ENCODE peak calls at places on chromosomes 16 and 17, in eight cellular contexts. One of them, this sample, is unnamed.

GRCh38 chr17:57781386-57782050 is 36.4 kb upstream of the CCDC182 start:
- DNase-seq in AG04450: no peak
- DNase-seq in H9: no peak
- DNase-seq in left ventricle myocardium inferior: no peak
- DNase-seq in HL-60: no peak
- DNase-seq in HepG2: no peak
- DNase-seq in tibial artery: no peak
- DNase-seq in A549: no peak
- DNase-seq in this sample: no peak

GRCh38 chr17:1413281-1413791 is 13.3 kb upstream of the YWHAE start:
- DNase-seq in H9: no peak
- DNase-seq in A549: no peak
- DNase-seq in left ventricle myocardium inferior: peak; percentile 82
- DNase-seq in HepG2: peak; percentile 77
- DNase-seq in HL-60: no peak
- DNase-seq in tibial artery: peak; percentile 76
- DNase-seq in AG04450: no peak
- DNase-seq in this sample: peak; percentile 77

GRCh38 chr16:22007509-22008214 is at the start of gene MOSMO:
- DNase-seq in tibial artery: peak; percentile 65
- DNase-seq in A549: peak; percentile 60
- DNase-seq in HL-60: peak; percentile 64
- DNase-seq in H9: peak; percentile 69
- DNase-seq in HepG2: peak; percentile 85
- DNase-seq in left ventricle myocardium inferior: peak; percentile 80
- DNase-seq in AG04450: no peak
- DNase-seq in this sample: no peak

GRCh38 chr16:81651758-81652718 is 127.1 kb upstream of the PLCG2 start:
- DNase-seq in HL-60: no peak
- DNase-seq in H9: no peak
- DNase-seq in HepG2: no peak
- DNase-seq in AG04450: no peak
- DNase-seq in A549: no peak
- DNase-seq in tibial artery: no peak
- DNase-seq in left ventricle myocardium inferior: no peak
- DNase-seq in this sample: no peak

GRCh38 chr16:30185683-30186421 is 2.5 kb downstream of the CORO1A start:
- DNase-seq in HepG2: no peak
- DNase-seq in HL-60: peak; percentile 99
- DNase-seq in H9: no peak
- DNase-seq in left ventricle myocardium inferior: peak; percentile 60
- DNase-seq in tibial artery: peak; percentile 48
- DNase-seq in AG04450: no peak
- DNase-seq in A549: no peak
- DNase-seq in this sample: no peak

GRCh38 chr17:42409467-42410351 is 13.3 kb downstream of the CAVIN1 start:
- DNase-seq in HepG2: no peak
- DNase-seq in tibial artery: peak; percentile 92
- DNase-seq in HL-60: no peak
- DNase-seq in left ventricle myocardium inferior: peak; percentile 67
- DNase-seq in H9: no peak
- DNase-seq in AG04450: peak; percentile 75
- DNase-seq in A549: peak; percentile 99
- DNase-seq in this sample: peak; percentile 96

GRCh38 chr17:82936768-82937171 is 96.9 kb upstream of the ZNF750 start:
- DNase-seq in A549: no peak
- DNase-seq in HepG2: no peak
- DNase-seq in H9: no peak
- DNase-seq in tibial artery: no peak
- DNase-seq in HL-60: no peak
- DNase-seq in AG04450: no peak
- DNase-seq in left ventricle myocardium inferior: peak; percentile 12
- DNase-seq in this sample: peak; percentile 57

GRCh38 chr17:49513616-49514373 is 18.7 kb downstream of the NGFR start:
- DNase-seq in AG04450: no peak
- DNase-seq in HepG2: no peak
- DNase-seq in left ventricle myocardium inferior: peak; percentile 76
- DNase-seq in H9: peak; percentile 56
- DNase-seq in A549: no peak
- DNase-seq in HL-60: no peak
- DNase-seq in tibial artery: no peak
- DNase-seq in this sample: no peak

GRCh38 chr17:75695141-75695829 is 26.0 kb upstream of the ITGB4 start:
- DNase-seq in AG04450: no peak
- DNase-seq in HL-60: no peak
- DNase-seq in H9: no peak
- DNase-seq in A549: no peak
- DNase-seq in tibial artery: no peak
- DNase-seq in left ventricle myocardium inferior: no peak
- DNase-seq in HepG2: no peak
- DNase-seq in this sample: no peak

GRCh38 chr17:10233157-10233556 is 34.8 kb upstream of the GAS7 start:
- DNase-seq in tibial artery: no peak
- DNase-seq in HepG2: no peak
- DNase-seq in left ventricle myocardium inferior: no peak
- DNase-seq in H9: no peak
- DNase-seq in HL-60: no peak
- DNase-seq in AG04450: no peak
- DNase-seq in A549: no peak
- DNase-seq in this sample: no peak

GRCh38 chr16:68284847-68285246 is 20.5 kb downstream of the SLC7A6 start:
- DNase-seq in HL-60: peak; percentile 77
- DNase-seq in AG04450: no peak
- DNase-seq in HepG2: no peak
- DNase-seq in left ventricle myocardium inferior: no peak
- DNase-seq in H9: no peak
- DNase-seq in tibial artery: no peak
- DNase-seq in A549: no peak
- DNase-seq in this sample: no peak

GRCh38 chr16:2711370-2712062 is 8.5 kb downstream of the PRSS27 start:
- DNase-seq in left ventricle myocardium inferior: no peak
- DNase-seq in HepG2: no peak
- DNase-seq in A549: no peak
- DNase-seq in tibial artery: no peak
- DNase-seq in H9: no peak
- DNase-seq in HL-60: no peak
- DNase-seq in AG04450: no peak
- DNase-seq in this sample: no peak

GRCh38 chr17:36907407-36907806 is 29.9 kb upstream of the LHX1 start:
- DNase-seq in H9: no peak
- DNase-seq in HL-60: no peak
- DNase-seq in left ventricle myocardium inferior: no peak
- DNase-seq in HepG2: no peak
- DNase-seq in tibial artery: no peak
- DNase-seq in AG04450: no peak
- DNase-seq in A549: no peak
- DNase-seq in this sample: no peak

GRCh38 chr16:1825864-1826690 is 548 bp downstream of the HAGH start:
- DNase-seq in A549: peak; percentile 31
- DNase-seq in H9: no peak
- DNase-seq in tibial artery: peak; percentile 30
- DNase-seq in AG04450: peak; percentile 8
- DNase-seq in left ventricle myocardium inferior: peak; percentile 54
- DNase-seq in HL-60: peak; percentile 60
- DNase-seq in HepG2: peak; percentile 32
- DNase-seq in this sample: no peak

GRCh38 chr17:1047886-1048470 is 51.0 kb downstream of the TIMM22 start:
- DNase-seq in A549: no peak
- DNase-seq in tibial artery: no peak
- DNase-seq in AG04450: no peak
- DNase-seq in H9: no peak
- DNase-seq in HL-60: no peak
- DNase-seq in HepG2: no peak
- DNase-seq in left ventricle myocardium inferior: no peak
- DNase-seq in this sample: no peak

GRCh38 chr16:27862953-27863352 is 200.6 kb downstream of the GSG1L start:
- DNase-seq in A549: no peak
- DNase-seq in tibial artery: no peak
- DNase-seq in HepG2: no peak
- DNase-seq in HL-60: no peak
- DNase-seq in H9: no peak
- DNase-seq in AG04450: no peak
- DNase-seq in left ventricle myocardium inferior: no peak
- DNase-seq in this sample: no peak

GRCh38 chr16:6682142-6682811 is 650.4 kb upstream of the RBFOX1 start:
- DNase-seq in tibial artery: peak; percentile 23
- DNase-seq in A549: peak; percentile 3
- DNase-seq in HL-60: peak; percentile 33
- DNase-seq in HepG2: peak; percentile 20
- DNase-seq in AG04450: no peak
- DNase-seq in left ventricle myocardium inferior: no peak
- DNase-seq in H9: peak; percentile 83
- DNase-seq in this sample: no peak

GRCh38 chr16:81873843-81874752 is 95.0 kb downstream of the PLCG2 start:
- DNase-seq in H9: peak; percentile 53
- DNase-seq in tibial artery: peak; percentile 58
- DNase-seq in AG04450: no peak
- DNase-seq in HepG2: peak; percentile 45
- DNase-seq in A549: peak; percentile 72
- DNase-seq in left ventricle myocardium inferior: peak; percentile 30
- DNase-seq in HL-60: peak; percentile 66
- DNase-seq in this sample: no peak

GRCh38 chr17:80130992-80131391 is 15.9 kb downstream of the EIF4A3 start:
- DNase-seq in left ventricle myocardium inferior: no peak
- DNase-seq in A549: no peak
- DNase-seq in AG04450: no peak
- DNase-seq in HL-60: no peak
- DNase-seq in H9: no peak
- DNase-seq in tibial artery: no peak
- DNase-seq in HepG2: peak; percentile 59
- DNase-seq in this sample: no peak
- H3K27ac ChIP-seq in left ventricle myocardium inferior: no peak overlapping the region
- H3K27ac ChIP-seq in A549: no peak overlapping the region
- H3K27ac ChIP-seq in AG04450: no peak overlapping the region
- H3K27ac ChIP-seq in HL-60: no peak overlapping the region
- H3K27ac ChIP-seq in H9: no peak overlapping the region
- H3K27ac ChIP-seq in tibial artery: no peak overlapping the region
- H3K27ac ChIP-seq in HepG2: no peak overlapping the region
- H3K27ac ChIP-seq in this sample: no peak overlapping the region

GRCh38 chr17:45018514-45019176 is 32.8 kb downstream of the DCAKD start:
- DNase-seq in left ventricle myocardium inferior: peak; percentile 37
- DNase-seq in AG04450: no peak
- DNase-seq in HL-60: no peak
- DNase-seq in A549: no peak
- DNase-seq in H9: no peak
- DNase-seq in HepG2: no peak
- DNase-seq in tibial artery: no peak
- DNase-seq in this sample: no peak

GRCh38 chr17:45020354-45021138 is 30.9 kb downstream of the DCAKD start:
- DNase-seq in AG04450: no peak
- DNase-seq in A549: no peak
- DNase-seq in left ventricle myocardium inferior: no peak
- DNase-seq in tibial artery: peak; percentile 43
- DNase-seq in H9: peak; percentile 72
- DNase-seq in HepG2: no peak
- DNase-seq in HL-60: no peak
- DNase-seq in this sample: no peak

GRCh38 chr17:45021607-45022287 is 29.7 kb downstream of the DCAKD start:
- DNase-seq in HepG2: peak; percentile 53
- DNase-seq in HL-60: peak; percentile 44
- DNase-seq in left ventricle myocardium inferior: peak; percentile 67
- DNase-seq in H9: peak; percentile 80
- DNase-seq in AG04450: no peak
- DNase-seq in A549: peak; percentile 93
- DNase-seq in tibial artery: peak; percentile 54
- DNase-seq in this sample: no peak

GRCh38 chr17:45016823-45017222 is 34.6 kb downstream of the DCAKD start:
- DNase-seq in HL-60: peak; percentile 16
- DNase-seq in AG04450: no peak
- DNase-seq in left ventricle myocardium inferior: no peak
- DNase-seq in H9: peak; percentile 81
- DNase-seq in A549: peak; percentile 43
- DNase-seq in tibial artery: no peak
- DNase-seq in HepG2: peak; percentile 39
- DNase-seq in this sample: no peak

DNA sequence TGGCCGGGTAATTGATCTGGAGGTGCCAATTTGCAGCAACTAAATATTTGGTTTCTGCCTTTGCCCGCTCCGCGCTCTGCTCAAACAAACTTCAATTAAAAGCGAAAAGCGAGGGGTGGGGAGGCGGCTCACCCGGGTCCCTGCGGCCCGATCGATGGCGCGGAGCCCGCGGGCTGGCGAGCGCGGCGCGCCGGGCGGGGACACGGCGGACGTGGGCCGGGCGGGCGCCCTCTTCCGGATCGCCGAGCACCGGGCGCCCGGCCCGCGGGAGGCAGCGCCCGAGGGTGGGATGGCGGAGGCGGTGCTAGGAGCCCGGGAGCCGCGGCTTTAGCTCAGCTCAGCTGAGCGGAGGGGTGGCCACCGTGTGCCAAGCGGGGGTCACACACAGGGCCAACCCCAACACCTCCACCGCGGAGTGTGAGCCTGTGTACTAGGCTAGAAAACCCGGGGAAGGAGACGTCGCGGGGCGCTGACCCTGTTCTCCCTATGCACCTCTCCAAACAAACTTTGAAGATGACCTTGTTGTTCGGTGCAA is 32.2 kb downstream of the DCAKD start:
- DNase-seq in HepG2: no peak
- DNase-seq in tibial artery: no peak
- DNase-seq in left ventricle myocardium inferior: peak; percentile 60
- DNase-seq in HL-60: no peak
- DNase-seq in AG04450: no peak
- DNase-seq in H9: no peak
- DNase-seq in A549: peak; percentile 71
- DNase-seq in this sample: no peak
- TF ChIP-seq CTCF in HepG2: peak; percentile 61
- TF ChIP-seq CTCF in tibial artery: peak; percentile 21
- TF ChIP-seq CTCF in left ventricle myocardium inferior: peak; percentile 67
- TF ChIP-seq CTCF in HL-60: no peak
- TF ChIP-seq CTCF in AG04450: peak; percentile 39
- TF ChIP-seq CTCF in H9: peak; percentile 44
- TF ChIP-seq CTCF in A549: peak; percentile 95
- TF ChIP-seq CTCF in this sample: peak; percentile 20

GRCh38 chr17:50785942-50786570 is 18.7 kb upstream of the ANKRD40CL start:
- DNase-seq in HepG2: no peak
- DNase-seq in H9: no peak
- DNase-seq in HL-60: no peak
- DNase-seq in tibial artery: no peak
- DNase-seq in AG04450: peak; percentile 66
- DNase-seq in left ventricle myocardium inferior: no peak
- DNase-seq in A549: no peak
- DNase-seq in this sample: no peak
- H3K27ac ChIP-seq in HepG2: no peak overlapping the region
- H3K27ac ChIP-seq in H9: no peak overlapping the region
- H3K27ac ChIP-seq in HL-60: no peak overlapping the region
- H3K27ac ChIP-seq in tibial artery: no peak overlapping the region
- H3K27ac ChIP-seq in AG04450: peak overlapping the region; percentile 61
- H3K27ac ChIP-seq in left ventricle myocardium inferior: peak overlapping the region; percentile 46
- H3K27ac ChIP-seq in A549: no peak overlapping the region
- H3K27ac ChIP-seq in this sample: no peak overlapping the region

DNA sequence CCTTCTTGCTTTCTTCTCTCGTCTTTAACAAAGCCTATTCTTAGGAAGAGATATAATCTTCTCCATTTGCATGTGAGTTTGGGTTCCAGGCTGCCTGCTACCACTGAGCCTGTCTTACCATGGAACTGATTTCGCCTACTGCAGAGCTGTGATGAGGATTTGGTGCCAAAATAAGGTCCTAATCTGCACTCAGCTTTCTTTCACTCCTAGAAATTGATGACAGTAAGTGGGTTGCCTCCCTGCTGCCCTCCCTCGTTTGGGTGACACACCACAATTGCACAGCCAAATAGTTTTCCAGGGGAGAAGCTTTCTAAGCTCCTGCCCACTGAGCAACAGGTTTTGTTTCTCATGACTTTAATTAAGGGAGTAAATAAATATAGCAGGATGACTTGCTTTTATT is 25.1 kb upstream of the ASIC2 start:
- DNase-seq in H9: no peak
- DNase-seq in HL-60: no peak
- DNase-seq in A549: no peak
- DNase-seq in HepG2: no peak
- DNase-seq in AG04450: no peak
- DNase-seq in tibial artery: no peak
- DNase-seq in left ventricle myocardium inferior: no peak
- DNase-seq in this sample: no peak
- TF ChIP-seq CTCF in H9: no peak
- TF ChIP-seq CTCF in HL-60: no peak
- TF ChIP-seq CTCF in A549: no peak
- TF ChIP-seq CTCF in HepG2: no peak
- TF ChIP-seq CTCF in AG04450: no peak
- TF ChIP-seq CTCF in tibial artery: no peak
- TF ChIP-seq CTCF in left ventricle myocardium inferior: no peak
- TF ChIP-seq CTCF in this sample: no peak